ENCODE peak calls at places on chromosomes 3 and 15, in seven cellular contexts. R, A, S, T, B, Z and D are unnamed samples.
A peak's percentile ranks its signal among the peaks of the same experiment; 100 is the strongest.

GRCh38 chr3:149332227-149332765 is 1.1 kb downstream of the TM4SF18 start:
- DNase-seq in S (no peak), A (no peak), Z (no peak), T (no peak), B (no peak), R (no peak), D (no peak)

GRCh38 chr15:56199038-56199437 is 44.6 kb downstream of the RFX7 start:
- DNase-seq in R (no peak), A (no peak), T (no peak), Z (no peak), S (no peak), B (no peak), D (no peak)

GRCh38 chr3:135097276-135097946 is 302.4 kb downstream of the EPHB1 start:
- DNase-seq in T (no peak), B (no peak), R (no peak), A (no peak), S (no peak), Z (no peak), D (no peak)

GRCh38 chr3:87771338-87772059 is 287.3 kb downstream of the CGGBP1 start:
- DNase-seq in T (no peak), A (no peak), Z (peak; percentile 9), R (peak; percentile 40), B (peak; percentile 8), S (peak; percentile 35), D (no peak)

GRCh38 chr15:59372352-59373211 is at the start of gene MYO1E:
- DNase-seq in Z (peak; percentile 93), B (peak; percentile 72), A (peak; percentile 43), R (no peak), T (peak; percentile 92), S (peak; percentile 96), D (peak; percentile 53)

GRCh38 chr3:1195922-1196321 is 103.1 kb downstream of the CNTN6 start:
- DNase-seq in T (no peak), R (no peak), S (no peak), Z (no peak), B (no peak), A (no peak), D (no peak)

GRCh38 chr15:35289029-35289617 is 204.0 kb upstream of the NANOGP8 start:
- DNase-seq in S (peak; percentile 44), R (peak; percentile 58), A (no peak), B (no peak), Z (peak; percentile 58), T (no peak), D (no peak)

GRCh38 chr3:64214002-64214696 is 11.1 kb downstream of the PRICKLE2 start:
- DNase-seq in S (no peak), A (no peak), Z (peak; percentile 16), R (no peak), T (no peak), B (no peak), D (no peak)

GRCh38 chr3:176848431-176849214 is 348.7 kb downstream of the TBL1XR1 start:
- DNase-seq in Z (no peak), S (no peak), T (no peak), B (no peak), R (no peak), A (no peak), D (no peak)

GRCh38 chr15:100986158-100986896 is 67.2 kb downstream of the LRRK1 start:
- DNase-seq in T (no peak), R (no peak), S (no peak), A (no peak), Z (no peak), B (no peak), D (no peak)

GRCh38 chr3:121834079-121834730 is 655 bp downstream of the IQCB1 start:
- DNase-seq in T (no peak), Z (no peak), A (no peak), R (peak; percentile 3), S (peak; percentile 13), B (no peak), D (peak; percentile 4)

GRCh38 chr15:82944840-82945239 is 7.7 kb downstream of the HOMER2 start:
- DNase-seq in S (no peak), A (no peak), Z (no peak), B (no peak), T (no peak), R (no peak), D (no peak)

GRCh38 chr15:35481992-35482391 is 64.0 kb downstream of the DPH6 start:
- DNase-seq in B (no peak), T (peak; percentile 1), S (no peak), Z (no peak), A (no peak), R (peak; percentile 34), D (no peak)

GRCh38 chr3:148922467-148922866 is 57.4 kb downstream of the CPA3 start:
- DNase-seq in T (no peak), R (no peak), Z (no peak), A (no peak), S (no peak), B (no peak), D (no peak)

DNA sequence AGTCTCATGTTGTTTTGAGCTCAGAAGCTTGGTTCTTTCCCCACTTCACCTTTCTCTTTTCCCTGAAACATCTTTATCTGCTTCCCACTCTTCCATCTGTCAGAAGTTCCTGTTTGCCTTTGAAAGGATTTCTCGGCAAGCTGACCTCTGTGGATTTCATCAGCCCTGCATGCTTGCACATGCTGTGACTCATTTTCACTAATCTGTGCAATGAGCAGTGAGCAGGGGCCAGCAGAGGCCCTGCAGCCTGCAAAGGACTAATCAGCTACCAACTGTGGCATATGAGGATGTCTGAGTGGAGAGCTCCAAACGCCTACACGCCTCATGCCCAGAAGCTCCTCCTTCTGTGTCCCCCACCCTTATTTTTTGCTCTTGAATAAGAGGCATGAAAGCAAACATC is 333.0 kb upstream of the SEMA6D start:
- DNase-seq in Z (no peak), A (no peak), T (peak; percentile 7), R (no peak), B (no peak), S (no peak), D (no peak)
- TF ChIP-seq TAF1 in Z (no peak), A (no peak), T (no peak), R (no peak), B (no peak), S (no peak), D (no peak)

GRCh38 chr15:66619152-66619903 is 53.5 kb upstream of the LCTL start:
- DNase-seq in Z (peak; percentile 90), B (no peak), T (peak; percentile 44), S (peak; percentile 52), R (peak; percentile 86), A (peak; percentile 66), D (peak; percentile 60)
- TF ChIP-seq TAF1 in Z (no peak), B (no peak), T (no peak), S (no peak), R (no peak), A (no peak), D (no peak)

GRCh38 chr3:8621872-8622271 is 22.7 kb downstream of the SSUH2 start:
- DNase-seq in R (no peak), A (no peak), B (no peak), Z (no peak), S (no peak), T (no peak), D (no peak)

GRCh38 chr3:8623741-8624140 is 20.9 kb downstream of the SSUH2 start:
- DNase-seq in Z (no peak), S (no peak), R (no peak), B (no peak), A (no peak), T (no peak), D (no peak)

GRCh38 chr3:8625991-8626390 is 18.6 kb downstream of the SSUH2 start:
- DNase-seq in R (no peak), B (no peak), A (no peak), S (no peak), T (no peak), Z (no peak), D (no peak)

GRCh38 chr3:8622873-8623725 is 21.5 kb downstream of the SSUH2 start:
- DNase-seq in S (peak; percentile 41), B (no peak), R (peak; percentile 77), Z (peak; percentile 93), T (peak; percentile 61), A (peak; percentile 79), D (peak; percentile 80)

GRCh38 chr3:8624612-8625011 is 20.0 kb downstream of the SSUH2 start:
- DNase-seq in R (no peak), A (no peak), T (no peak), B (no peak), S (no peak), Z (no peak), D (no peak)
- TF ChIP-seq TAF1 in R (no peak), A (no peak), T (no peak), B (no peak), S (no peak), Z (no peak), D (no peak)

DNA sequence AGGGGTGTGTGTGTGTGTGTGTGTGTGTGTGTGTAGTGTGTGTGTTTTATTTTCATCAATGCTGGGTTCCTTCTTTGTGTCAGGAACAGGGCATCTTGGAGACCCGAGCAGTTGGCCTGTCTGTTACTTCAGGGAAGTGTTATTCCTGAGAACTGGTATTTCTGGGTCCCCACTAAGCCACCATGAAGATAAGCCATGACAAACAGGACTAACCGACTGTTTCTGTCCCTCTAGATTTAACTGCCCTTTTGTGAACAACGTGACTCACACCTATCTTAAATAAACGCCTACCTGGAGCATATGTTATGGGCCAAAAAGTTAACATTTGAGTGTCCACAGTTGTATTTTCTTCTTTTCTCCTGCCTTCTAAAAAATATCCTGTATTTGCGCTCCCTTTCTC is 19.5 kb downstream of the SIDT1 start:
- DNase-seq in Z (no peak), T (no peak), B (no peak), S (no peak), A (no peak), R (no peak), D (no peak)
- TF ChIP-seq TAF1 in Z (no peak), T (no peak), B (no peak), S (no peak), A (no peak), R (no peak), D (no peak)

GRCh38 chr15:85485956-85486567 is 105.7 kb downstream of the AKAP13 start:
- DNase-seq in T (no peak), B (peak; percentile 59), S (peak; percentile 75), R (peak; percentile 74), Z (peak; percentile 61), A (peak; percentile 40), D (no peak)
- TF ChIP-seq TAF1 in T (no peak), B (no peak), S (no peak), R (no peak), Z (no peak), A (no peak), D (no peak)